ENCODE peak calls at places on chromosomes 3 and 15, in five cellular contexts. One of them, this sample, is unnamed.

GRCh38 chr3:111081008-111081545 is 9.5 kb downstream of the NECTIN3 start:
- DNase-seq in PC-9: no peak
- DNase-seq in esophagus muscularis mucosa: no peak
- DNase-seq in NB4: no peak
- DNase-seq in cardiac fibroblast: peak; percentile 32
- DNase-seq in this sample: no peak

GRCh38 chr3:180252683-180253082 is 215.9 kb upstream of the PEX5L start:
- DNase-seq in PC-9: no peak
- DNase-seq in esophagus muscularis mucosa: no peak
- DNase-seq in NB4: no peak
- DNase-seq in cardiac fibroblast: no peak
- DNase-seq in this sample: no peak

GRCh38 chr3:17800232-17800631 is 57.8 kb upstream of the TBC1D5 start:
- DNase-seq in PC-9: peak; percentile 52
- DNase-seq in esophagus muscularis mucosa: peak; percentile 86
- DNase-seq in NB4: no peak
- DNase-seq in cardiac fibroblast: no peak
- DNase-seq in this sample: no peak

GRCh38 chr3:179156775-179157174 is 8.6 kb downstream of the PIK3CA start:
- DNase-seq in PC-9: no peak
- DNase-seq in esophagus muscularis mucosa: no peak
- DNase-seq in NB4: no peak
- DNase-seq in cardiac fibroblast: no peak
- DNase-seq in this sample: no peak

GRCh38 chr15:39530446-39531342 is 50.2 kb upstream of the THBS1 start:
- DNase-seq in PC-9: peak; percentile 50
- DNase-seq in esophagus muscularis mucosa: no peak
- DNase-seq in NB4: no peak
- DNase-seq in cardiac fibroblast: peak; percentile 47
- DNase-seq in this sample: no peak

GRCh38 chr3:111215481-111215880 is 143.9 kb downstream of the NECTIN3 start:
- DNase-seq in PC-9: no peak
- DNase-seq in esophagus muscularis mucosa: no peak
- DNase-seq in NB4: no peak
- DNase-seq in cardiac fibroblast: no peak
- DNase-seq in this sample: peak; percentile 19

GRCh38 chr3:134147411-134147810 is 103.2 kb downstream of the RYK start:
- DNase-seq in PC-9: no peak
- DNase-seq in esophagus muscularis mucosa: no peak
- DNase-seq in NB4: no peak
- DNase-seq in cardiac fibroblast: no peak
- DNase-seq in this sample: no peak

GRCh38 chr3:179036626-179037300 is 34.8 kb downstream of the ZMAT3 start:
- DNase-seq in PC-9: no peak
- DNase-seq in esophagus muscularis mucosa: no peak
- DNase-seq in NB4: no peak
- DNase-seq in cardiac fibroblast: no peak
- DNase-seq in this sample: no peak

GRCh38 chr15:74387988-74388955 is 20.8 kb upstream of the CYP11A1 start:
- DNase-seq in PC-9: peak; percentile 85
- DNase-seq in esophagus muscularis mucosa: no peak
- DNase-seq in NB4: no peak
- DNase-seq in cardiac fibroblast: no peak
- DNase-seq in this sample: no peak

GRCh38 chr3:102129774-102130608 is 280.7 kb downstream of the NFKBIZ start:
- DNase-seq in PC-9: no peak
- DNase-seq in esophagus muscularis mucosa: no peak
- DNase-seq in NB4: peak; percentile 4
- DNase-seq in cardiac fibroblast: peak; percentile 85
- DNase-seq in this sample: peak; percentile 71

GRCh38 chr3:155110996-155111901 is 31.1 kb downstream of the MME start:
- DNase-seq in PC-9: no peak
- DNase-seq in esophagus muscularis mucosa: no peak
- DNase-seq in NB4: no peak
- DNase-seq in cardiac fibroblast: no peak
- DNase-seq in this sample: no peak

GRCh38 chr3:100107227-100107626 is 7.1 kb downstream of the FILIP1L start:
- DNase-seq in PC-9: no peak
- DNase-seq in esophagus muscularis mucosa: no peak
- DNase-seq in NB4: no peak
- DNase-seq in cardiac fibroblast: no peak
- DNase-seq in this sample: no peak

GRCh38 chr15:71802770-71803169 is 7.6 kb upstream of the NR2E3 start:
- DNase-seq in PC-9: no peak
- DNase-seq in esophagus muscularis mucosa: no peak
- DNase-seq in NB4: peak; percentile 14
- DNase-seq in cardiac fibroblast: no peak
- DNase-seq in this sample: no peak

GRCh38 chr15:79826800-79827199 is 70.0 kb downstream of the MTHFS start:
- DNase-seq in PC-9: no peak
- DNase-seq in esophagus muscularis mucosa: no peak
- DNase-seq in NB4: no peak
- DNase-seq in cardiac fibroblast: no peak
- DNase-seq in this sample: no peak

GRCh38 chr3:45104715-45105711 is 41.2 kb downstream of the CDCP1 start:
- DNase-seq in PC-9: no peak
- DNase-seq in esophagus muscularis mucosa: no peak
- DNase-seq in NB4: peak; percentile 69
- DNase-seq in cardiac fibroblast: peak; percentile 53
- DNase-seq in this sample: no peak

GRCh38 chr3:112807685-112808084 is 39.0 kb downstream of the CD200R1L start:
- DNase-seq in PC-9: no peak
- DNase-seq in esophagus muscularis mucosa: no peak
- DNase-seq in NB4: no peak
- DNase-seq in cardiac fibroblast: no peak
- DNase-seq in this sample: no peak

GRCh38 chr3:88618121-88618645 is 468.4 kb downstream of the C3orf38 start:
- DNase-seq in PC-9: no peak
- DNase-seq in esophagus muscularis mucosa: no peak
- DNase-seq in NB4: no peak
- DNase-seq in cardiac fibroblast: no peak
- DNase-seq in this sample: no peak

GRCh38 chr3:42505203-42505848 is 2.9 kb downstream of the VIPR1 start:
- DNase-seq in PC-9: no peak
- DNase-seq in esophagus muscularis mucosa: no peak
- DNase-seq in NB4: no peak
- DNase-seq in cardiac fibroblast: no peak
- DNase-seq in this sample: no peak
- H3K4me3 ChIP-seq in PC-9: no peak overlapping the region
- H3K4me3 ChIP-seq in esophagus muscularis mucosa: no peak overlapping the region
- H3K4me3 ChIP-seq in NB4: no peak overlapping the region
- H3K4me3 ChIP-seq in cardiac fibroblast: no peak overlapping the region
- H3K4me3 ChIP-seq in this sample: no peak overlapping the region

GRCh38 chr3:10192953-10193691 is 28.4 kb downstream of the IRAK2 start:
- DNase-seq in PC-9: peak; percentile 30
- DNase-seq in esophagus muscularis mucosa: no peak
- DNase-seq in NB4: peak; percentile 35
- DNase-seq in cardiac fibroblast: peak; percentile 87
- DNase-seq in this sample: peak; percentile 84
- H3K4me3 ChIP-seq in PC-9: no peak overlapping the region
- H3K4me3 ChIP-seq in esophagus muscularis mucosa: no peak overlapping the region
- H3K4me3 ChIP-seq in NB4: no peak overlapping the region
- H3K4me3 ChIP-seq in cardiac fibroblast: no peak overlapping the region
- H3K4me3 ChIP-seq in this sample: no peak overlapping the region

GRCh38 chr3:172061724-172062184 is 22.4 kb downstream of the FNDC3B start:
- DNase-seq in PC-9: no peak
- DNase-seq in esophagus muscularis mucosa: no peak
- DNase-seq in NB4: peak; percentile 76
- DNase-seq in cardiac fibroblast: peak; percentile 42
- DNase-seq in this sample: no peak
- H3K4me3 ChIP-seq in PC-9: no peak overlapping the region
- H3K4me3 ChIP-seq in esophagus muscularis mucosa: peak overlapping the region; percentile 12
- H3K4me3 ChIP-seq in NB4: peak overlapping the region; percentile 40
- H3K4me3 ChIP-seq in cardiac fibroblast: no peak overlapping the region
- H3K4me3 ChIP-seq in this sample: no peak overlapping the region

DNA sequence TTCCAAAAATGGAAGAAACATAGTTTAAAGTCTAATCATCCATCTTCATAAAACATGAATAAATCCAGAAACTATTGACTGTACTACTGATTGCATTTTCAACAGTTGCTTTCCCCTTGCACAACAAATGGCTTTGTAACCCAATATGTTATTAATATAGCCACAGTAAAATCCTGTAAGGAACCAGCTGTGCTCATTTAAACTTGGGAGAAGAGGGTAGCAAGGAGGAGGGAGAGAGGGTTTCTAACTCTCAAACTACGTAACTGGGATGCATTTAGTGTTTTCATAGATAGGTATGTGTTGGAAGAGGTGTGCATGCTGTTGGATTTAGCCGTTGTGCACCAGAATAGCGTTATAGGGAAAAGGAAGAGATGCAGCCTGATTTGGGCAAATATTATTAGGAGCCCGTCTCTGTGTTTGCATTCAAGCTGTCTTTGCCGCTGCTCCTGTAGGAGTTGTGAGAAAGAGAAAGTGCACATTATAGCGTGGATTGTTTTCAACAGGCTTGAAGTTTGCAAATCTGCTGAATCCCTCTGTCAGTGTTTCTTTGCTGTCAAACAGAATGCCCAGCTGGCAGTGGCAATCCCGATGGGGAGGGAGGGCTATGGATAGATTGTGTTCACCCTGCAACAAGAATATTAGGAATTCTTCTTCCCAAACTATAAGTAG is 39.4 kb downstream of the ARPP21 start:
- DNase-seq in PC-9: no peak
- DNase-seq in esophagus muscularis mucosa: no peak
- DNase-seq in NB4: no peak
- DNase-seq in cardiac fibroblast: no peak
- DNase-seq in this sample: no peak
- H3K4me3 ChIP-seq in PC-9: no peak overlapping the region
- H3K4me3 ChIP-seq in esophagus muscularis mucosa: no peak overlapping the region
- H3K4me3 ChIP-seq in NB4: no peak overlapping the region
- H3K4me3 ChIP-seq in cardiac fibroblast: no peak overlapping the region
- H3K4me3 ChIP-seq in this sample: peak overlapping the region; percentile 31

GRCh38 chr3:9869955-9870354 is 10.1 kb downstream of the CIDEC start:
- DNase-seq in PC-9: no peak
- DNase-seq in esophagus muscularis mucosa: no peak
- DNase-seq in NB4: no peak
- DNase-seq in cardiac fibroblast: no peak
- DNase-seq in this sample: no peak

GRCh38 chr3:9866639-9867038 is 13.4 kb downstream of the CIDEC start:
- DNase-seq in PC-9: no peak
- DNase-seq in esophagus muscularis mucosa: no peak
- DNase-seq in NB4: no peak
- DNase-seq in cardiac fibroblast: peak; percentile 68
- DNase-seq in this sample: no peak

GRCh38 chr3:9870978-9871377 is 9.1 kb downstream of the CIDEC start:
- DNase-seq in PC-9: peak; percentile 22
- DNase-seq in esophagus muscularis mucosa: no peak
- DNase-seq in NB4: no peak
- DNase-seq in cardiac fibroblast: peak; percentile 67
- DNase-seq in this sample: no peak

GRCh38 chr3:9862391-9863235 is 17.4 kb downstream of the CIDEC start:
- DNase-seq in PC-9: peak; percentile 31
- DNase-seq in esophagus muscularis mucosa: no peak
- DNase-seq in NB4: peak; percentile 58
- DNase-seq in cardiac fibroblast: peak; percentile 64
- DNase-seq in this sample: no peak

DNA sequence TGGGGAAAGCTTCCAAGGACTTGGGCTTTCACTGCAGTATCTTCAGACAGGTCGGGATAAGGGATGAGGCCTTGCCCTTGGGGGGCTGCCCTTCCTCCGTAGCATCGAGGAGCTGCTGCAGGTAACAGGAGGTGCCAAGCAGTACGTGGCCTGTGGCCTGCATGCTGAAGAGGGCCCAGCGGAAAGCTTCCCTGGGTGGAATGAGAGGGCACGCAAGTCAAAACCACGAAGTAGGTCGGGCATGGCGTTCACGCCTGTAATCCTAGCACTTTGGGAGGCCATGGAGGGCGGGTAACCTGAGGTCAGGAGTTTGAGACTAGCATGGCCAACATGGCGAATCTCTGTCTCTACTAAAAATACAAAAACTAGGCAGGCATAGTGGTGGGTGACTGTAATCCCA is 12.9 kb downstream of the CIDEC start:
- DNase-seq in PC-9: no peak
- DNase-seq in esophagus muscularis mucosa: no peak
- DNase-seq in NB4: no peak
- DNase-seq in cardiac fibroblast: no peak
- DNase-seq in this sample: no peak
- H3K4me3 ChIP-seq in PC-9: no peak overlapping the region
- H3K4me3 ChIP-seq in esophagus muscularis mucosa: no peak overlapping the region
- H3K4me3 ChIP-seq in NB4: no peak overlapping the region
- H3K4me3 ChIP-seq in cardiac fibroblast: no peak overlapping the region
- H3K4me3 ChIP-seq in this sample: no peak overlapping the region

GRCh38 chr3:9400626-9401025 is 3.2 kb downstream of the SETD5 start:
- DNase-seq in PC-9: no peak
- DNase-seq in esophagus muscularis mucosa: no peak
- DNase-seq in NB4: no peak
- DNase-seq in cardiac fibroblast: no peak
- DNase-seq in this sample: no peak
- H3K4me3 ChIP-seq in PC-9: peak overlapping the region; percentile 92
- H3K4me3 ChIP-seq in esophagus muscularis mucosa: no peak overlapping the region
- H3K4me3 ChIP-seq in NB4: peak overlapping the region; percentile 86
- H3K4me3 ChIP-seq in cardiac fibroblast: no peak overlapping the region
- H3K4me3 ChIP-seq in this sample: peak overlapping the region; percentile 99

GRCh38 chr15:82850731-82851130 is 41.3 kb downstream of the WHAMM start:
- DNase-seq in PC-9: no peak
- DNase-seq in esophagus muscularis mucosa: peak; percentile 26
- DNase-seq in NB4: no peak
- DNase-seq in cardiac fibroblast: no peak
- DNase-seq in this sample: no peak

GRCh38 chr15:82851981-82852511 is 42.6 kb downstream of the WHAMM start:
- DNase-seq in PC-9: no peak
- DNase-seq in esophagus muscularis mucosa: peak; percentile 50
- DNase-seq in NB4: no peak
- DNase-seq in cardiac fibroblast: no peak
- DNase-seq in this sample: no peak

GRCh38 chr15:82851331-82851850 is 42.0 kb downstream of the WHAMM start:
- DNase-seq in PC-9: no peak
- DNase-seq in esophagus muscularis mucosa: peak; percentile 37
- DNase-seq in NB4: no peak
- DNase-seq in cardiac fibroblast: no peak
- DNase-seq in this sample: no peak

GRCh38 chr15:82854554-82854953 is 45.1 kb downstream of the WHAMM start:
- DNase-seq in PC-9: no peak
- DNase-seq in esophagus muscularis mucosa: no peak
- DNase-seq in NB4: no peak
- DNase-seq in cardiac fibroblast: no peak
- DNase-seq in this sample: no peak

DNA sequence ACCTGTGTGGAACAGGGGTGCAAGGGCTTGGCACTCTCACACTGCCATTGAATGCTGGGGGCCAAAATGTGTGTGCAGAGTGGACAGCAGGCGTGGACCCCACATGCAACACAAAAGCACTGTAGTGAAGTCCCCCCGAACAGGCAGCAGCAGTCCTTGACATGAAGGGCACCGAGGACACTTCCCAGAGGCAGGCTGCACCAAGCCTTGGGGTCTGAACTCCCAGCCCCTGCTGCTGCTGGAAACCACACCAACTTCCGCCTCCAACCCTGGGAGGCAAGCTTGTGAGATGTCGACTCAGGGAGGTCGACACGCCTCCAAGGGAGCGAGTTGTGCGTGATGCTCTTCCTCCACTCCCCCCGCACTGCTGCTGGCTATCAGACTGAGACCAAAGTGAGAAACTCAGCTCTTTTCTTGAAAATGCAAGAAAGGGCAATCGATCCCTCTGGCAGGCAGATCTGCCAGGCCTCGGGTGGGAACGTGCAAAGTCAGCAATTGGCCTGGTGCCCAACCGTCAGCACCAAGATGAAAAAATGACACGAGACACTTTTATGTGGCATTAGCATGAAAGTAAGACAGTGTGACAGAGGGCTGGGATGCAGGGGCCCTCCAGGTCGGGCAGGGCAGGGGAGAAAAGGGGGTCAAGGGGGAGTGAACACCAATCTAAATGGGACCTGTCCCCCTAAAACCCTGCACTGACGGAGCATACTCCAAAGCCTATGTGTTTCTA is 43.6 kb downstream of the WHAMM start:
- DNase-seq in PC-9: no peak
- DNase-seq in esophagus muscularis mucosa: no peak
- DNase-seq in NB4: no peak
- DNase-seq in cardiac fibroblast: no peak
- DNase-seq in this sample: no peak
- H3K4me3 ChIP-seq in PC-9: no peak overlapping the region
- H3K4me3 ChIP-seq in esophagus muscularis mucosa: no peak overlapping the region
- H3K4me3 ChIP-seq in NB4: no peak overlapping the region
- H3K4me3 ChIP-seq in cardiac fibroblast: no peak overlapping the region
- H3K4me3 ChIP-seq in this sample: no peak overlapping the region